ENCODE peak calls at places on chromosomes 16 and 17, in ten cellular contexts. G is GM23248; M is CD8-positive, alpha-beta T cell; B is fibroblast of lung; Y is HCT116; A is mesenchymal stem cell; U is uterus; R is PC-9; O is GM12878; Z is adrenal gland. C is an unnamed sample.

GRCh38 chr17:41029633-41030245 is at the start of gene KRTAP1-4:
- DNase-seq in Y (no peak), O (no peak), U (no peak), G (no peak), B (no peak), R (no peak), M (no peak), Z (no peak), A (no peak), C (no peak)

GRCh38 chr17:15090533-15090932 is 174.6 kb downstream of the PMP22 start:
- DNase-seq in U (no peak), Z (no peak), O (no peak), Y (no peak), M (no peak), R (no peak), G (no peak), A (no peak), B (no peak), C (no peak)

GRCh38 chr17:65841116-65841515 is 279.7 kb upstream of the AXIN2 start:
- DNase-seq in O (no peak), M (no peak), Y (no peak), G (no peak), Z (no peak), A (no peak), U (no peak), B (no peak), R (no peak), C (no peak)

GRCh38 chr16:4323845-4324478 is 8.1 kb downstream of the GLIS2 start:
- DNase-seq in M (no peak), Z (peak; percentile 78), U (peak; percentile 77), R (no peak), Y (no peak), G (peak; percentile 70), B (peak; percentile 42), A (peak; percentile 79), O (no peak), C (no peak)

GRCh38 chr17:59451706-59452105 is 113.7 kb upstream of the DHX40 start:
- DNase-seq in U (no peak), O (no peak), R (peak; percentile 54), B (peak; percentile 71), G (peak; percentile 88), Y (no peak), A (peak; percentile 69), M (no peak), Z (no peak), C (no peak)

GRCh38 chr17:68595986-68596385 is 5.2 kb downstream of the FAM20A start:
- DNase-seq in B (no peak), R (no peak), O (no peak), Z (no peak), A (no peak), G (no peak), U (no peak), M (no peak), Y (no peak), C (no peak)

GRCh38 chr17:64134996-64135395 is 5.1 kb upstream of the ERN1 start:
- DNase-seq in R (no peak), Z (no peak), B (no peak), Y (no peak), M (no peak), A (no peak), U (no peak), G (no peak), O (no peak), C (no peak)

GRCh38 chr16:7148606-7149005 is 184.0 kb upstream of the RBFOX1 start:
- DNase-seq in G (no peak), O (no peak), B (no peak), M (no peak), U (no peak), Y (no peak), Z (no peak), R (no peak), A (no peak), C (no peak)

GRCh38 chr16:89697161-89697615 is 4.3 kb downstream of the SPATA2L start:
- DNase-seq in Z (no peak), M (no peak), O (no peak), R (no peak), Y (no peak), B (no peak), A (no peak), U (no peak), G (no peak), C (no peak)

GRCh38 chr16:89695875-89696597 is 5.5 kb downstream of the SPATA2L start:
- DNase-seq in M (no peak), Y (no peak), B (no peak), U (no peak), A (no peak), O (no peak), Z (no peak), G (no peak), R (no peak), C (no peak)

GRCh38 chr16:89696598-89697128 is 4.8 kb downstream of the SPATA2L start:
- DNase-seq in B (no peak), O (no peak), R (no peak), Z (no peak), A (peak; percentile 36), G (no peak), Y (no peak), M (peak; percentile 39), U (no peak), C (no peak)

GRCh38 chr16:89693931-89694783 is 7.3 kb downstream of the SPATA2L start:
- DNase-seq in Z (no peak), O (no peak), Y (no peak), G (no peak), U (no peak), R (no peak), A (no peak), B (no peak), M (no peak), C (no peak)

GRCh38 chr16:89695086-89695874 is 6.2 kb downstream of the SPATA2L start:
- DNase-seq in U (no peak), R (no peak), M (no peak), B (no peak), Y (no peak), O (no peak), Z (no peak), A (no peak), G (no peak), C (no peak)
- H3K27me3 ChIP-seq in U (no peaks in the 10 kb centered on the region), R (no peaks in the 10 kb centered on the region), M (no peaks in the 10 kb centered on the region), B (no peaks in the 10 kb centered on the region), Y (no peaks in the 10 kb centered on the region), O (no peaks in the 10 kb centered on the region), Z (no peaks in the 10 kb centered on the region), A (no peaks in the 10 kb centered on the region), G (no peaks in the 10 kb centered on the region), C (no peaks in the 10 kb centered on the region)

DNA sequence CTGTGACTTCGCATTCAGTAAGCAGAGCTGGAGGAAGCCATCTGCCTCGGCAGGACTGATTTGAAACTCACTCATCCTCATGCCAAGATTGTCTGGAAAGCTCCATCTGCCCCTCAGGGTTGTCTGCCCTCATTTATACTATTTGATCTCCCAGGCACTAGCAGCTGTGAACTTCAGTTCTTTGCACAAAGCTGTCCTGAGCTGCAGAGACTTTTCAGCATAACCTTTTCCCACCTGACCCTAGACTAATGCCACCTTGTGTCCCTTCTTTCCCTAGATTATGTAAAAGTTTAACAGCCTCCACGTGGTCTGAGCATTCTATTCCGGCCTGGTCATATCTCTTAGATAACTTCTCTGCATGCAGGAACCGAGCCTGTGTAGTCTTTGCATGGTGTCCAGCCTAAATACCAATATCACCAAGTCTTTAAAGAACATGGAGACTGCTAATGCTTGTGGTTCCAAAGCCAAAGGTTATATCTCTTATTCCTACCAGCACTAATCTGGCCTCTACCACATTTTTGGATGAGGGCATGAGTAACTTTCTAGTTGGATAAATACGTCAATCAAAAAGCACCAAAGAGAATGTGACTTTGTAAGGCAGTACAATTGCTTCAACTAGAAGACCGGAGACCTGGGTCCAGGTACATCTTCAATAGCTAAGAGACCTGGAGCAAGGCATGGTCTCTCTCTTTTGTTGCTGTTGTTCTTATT is 29.1 kb downstream of the STAT5A start:
- DNase-seq in M (no peak), R (no peak), Y (no peak), B (no peak), A (no peak), U (no peak), O (no peak), G (no peak), Z (no peak), C (no peak)
- H3K4me1 ChIP-seq in M (peaks cover 62% of the 10 kb centered on the region), R (no peaks in the 10 kb centered on the region), Y (no peaks in the 10 kb centered on the region), B (no peaks in the 10 kb centered on the region), A (peaks cover 11% of the 10 kb centered on the region), U (peaks cover 3% of the 10 kb centered on the region), O (peaks cover 34% of the 10 kb centered on the region), G (peaks cover 2% of the 10 kb centered on the region), Z (peaks cover 6% of the 10 kb centered on the region), C (peaks cover 3% of the 10 kb centered on the region)

GRCh38 chr17:34581446-34582184 is 2.2 kb downstream of the TMEM132E start:
- DNase-seq in Y (no peak), O (no peak), M (no peak), G (peak; percentile 34), U (no peak), R (no peak), B (no peak), A (no peak), Z (no peak), C (no peak)

GRCh38 chr17:34582901-34583245 is 3.5 kb downstream of the TMEM132E start:
- DNase-seq in A (no peak), O (no peak), Y (no peak), U (no peak), B (no peak), G (no peak), R (no peak), M (no peak), Z (no peak), C (no peak)

GRCh38 chr17:34582185-34582900 is 3.0 kb downstream of the TMEM132E start:
- DNase-seq in B (no peak), U (no peak), A (no peak), Y (no peak), O (no peak), M (no peak), R (no peak), Z (no peak), G (peak; percentile 10), C (no peak)

GRCh38 chr17:34586346-34586846 is 7.0 kb downstream of the TMEM132E start:
- DNase-seq in R (no peak), B (no peak), A (no peak), O (no peak), Y (no peak), U (no peak), M (no peak), Z (no peak), G (no peak), C (no peak)

GRCh38 chr17:34584805-34585416 is 5.5 kb downstream of the TMEM132E start:
- DNase-seq in A (no peak), Y (no peak), Z (no peak), G (peak; percentile 49), M (no peak), B (peak; percentile 14), U (no peak), R (peak; percentile 39), O (no peak), C (no peak)
- H3K27me3 ChIP-seq in A (peaks cover 94% of the 10 kb centered on the region), Y (peaks cover 64% of the 10 kb centered on the region), Z (peaks cover 44% of the 10 kb centered on the region), G (peaks cover 45% of the 10 kb centered on the region), M (peaks cover 19% of the 10 kb centered on the region), B (peaks cover 28% of the 10 kb centered on the region), U (peaks cover 9% of the 10 kb centered on the region), R (peaks cover 62% of the 10 kb centered on the region), O (peaks cover 12% of the 10 kb centered on the region), C (peaks cover 22% of the 10 kb centered on the region)

GRCh38 chr17:57445772-57446472 is 189.6 kb downstream of the MSI2 start:
- DNase-seq in O (no peak), A (no peak), M (no peak), Z (peak; percentile 75), Y (no peak), U (no peak), G (no peak), B (peak; percentile 75), R (no peak), C (no peak)

GRCh38 chr17:57443781-57444180 is 187.5 kb downstream of the MSI2 start:
- DNase-seq in Y (no peak), M (no peak), O (no peak), A (no peak), G (no peak), R (no peak), U (no peak), Z (no peak), B (no peak), C (no peak)

GRCh38 chr17:57445051-57445450 is 188.7 kb downstream of the MSI2 start:
- DNase-seq in B (peak; percentile 80), Y (no peak), R (peak; percentile 43), U (no peak), O (no peak), M (no peak), G (no peak), A (peak; percentile 28), Z (peak; percentile 39), C (no peak)

GRCh38 chr17:57442914-57443571 is 186.7 kb downstream of the MSI2 start:
- DNase-seq in Z (peak; percentile 87), U (no peak), R (no peak), B (peak; percentile 82), O (no peak), Y (no peak), A (peak; percentile 22), G (peak; percentile 62), M (peak; percentile 65), C (peak; percentile 45)

DNA sequence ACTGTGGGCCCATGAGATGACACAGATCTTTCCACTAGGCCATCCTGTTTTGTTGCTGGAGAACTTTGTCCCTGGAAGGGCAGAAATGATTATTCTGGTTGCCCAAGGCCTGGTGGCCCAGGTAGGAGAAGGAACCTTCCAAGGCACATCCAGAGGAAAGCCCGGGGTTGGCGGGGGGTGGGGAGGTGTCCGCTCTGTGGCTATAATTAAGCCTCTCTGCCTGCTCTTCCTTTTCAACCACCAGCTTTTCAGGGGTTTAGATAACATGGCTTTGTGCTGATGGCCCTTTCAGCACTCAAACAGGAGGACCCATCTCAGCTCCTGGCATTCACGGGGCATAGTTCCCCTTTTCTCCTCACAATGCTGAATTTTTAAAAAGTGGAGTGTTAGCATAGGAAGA is 188.3 kb downstream of the MSI2 start:
- DNase-seq in B (no peak), R (no peak), O (no peak), Y (no peak), U (no peak), A (no peak), G (no peak), Z (no peak), M (no peak), C (no peak)
- H3K4me1 ChIP-seq in B (no peaks in the 10 kb centered on the region), R (no peaks in the 10 kb centered on the region), O (peaks cover 76% of the 10 kb centered on the region), Y (peaks cover 58% of the 10 kb centered on the region), U (peaks cover 4% of the 10 kb centered on the region), A (peaks cover 38% of the 10 kb centered on the region), G (peaks cover 10% of the 10 kb centered on the region), Z (peaks cover 53% of the 10 kb centered on the region), M (peaks cover 40% of the 10 kb centered on the region), C (peaks cover 5% of the 10 kb centered on the region)